ENCODE peak calls at places on chromosomes 5 and 9, in nine cellular contexts. E, V, A, F, N, I, O, C and Y are unnamed samples.

GRCh38 chr5:171310816-171311697 is 2.0 kb downstream of the TLX3 start:
- DNase-seq in E (no peak), V (no peak), A (peak), F (no peak), N (no peak), I (no peak), O (no peak), C (no peak), Y (no peak)

GRCh38 chr9:26043431-26043830 is 365.2 kb upstream of the TUSC1 start:
- DNase-seq in E (no peak), V (no peak), A (no peak), F (no peak), N (no peak), I (no peak), O (no peak), C (no peak), Y (no peak)

GRCh38 chr9:99074902-99075245 is 30.0 kb upstream of the TGFBR1 start:
- DNase-seq in E (no peak), V (no peak), A (no peak), F (no peak), N (no peak), I (no peak), O (no peak), C (no peak), Y (no peak)

GRCh38 chr5:87776785-87777184 is 364.1 kb upstream of the CCNH start:
- DNase-seq in E (no peak), V (no peak), A (no peak), F (no peak), N (no peak), I (no peak), O (no peak), C (no peak), Y (no peak)

GRCh38 chr5:134124289-134125194 is 10.1 kb downstream of the TCF7 start:
- DNase-seq in E (peak), V (no peak), A (peak), F (peak), N (no peak), I (no peak), O (peak), C (no peak), Y (no peak)

GRCh38 chr5:122062205-122062604 is 15.9 kb downstream of the LOX start:
- DNase-seq in E (no peak), V (peak), A (no peak), F (peak), N (no peak), I (no peak), O (no peak), C (no peak), Y (no peak)

GRCh38 chr5:32303755-32304120 is 9.0 kb downstream of the MTMR12 start:
- DNase-seq in E (no peak), V (no peak), A (no peak), F (no peak), N (no peak), I (no peak), O (no peak), C (no peak), Y (no peak)

GRCh38 chr5:173242079-173242478 is 7.1 kb upstream of the NKX2-5 start:
- DNase-seq in E (no peak), V (no peak), A (no peak), F (no peak), N (no peak), I (no peak), O (no peak), C (no peak), Y (no peak)

GRCh38 chr5:173764321-173765029 is 123.7 kb upstream of the CPEB4 start:
- DNase-seq in E (peak), V (peak), A (peak), F (peak), N (peak), I (peak), O (peak), C (peak), Y (no peak)

GRCh38 chr9:135905380-135906282 is 1.7 kb downstream of the CAMSAP1 start:
- DNase-seq in E (no peak), V (peak), A (no peak), F (peak), N (no peak), I (no peak), O (peak), C (no peak), Y (no peak)

GRCh38 chr9:113737414-113738271 is 138.5 kb upstream of the ZNF618 start:
- DNase-seq in E (peak), V (peak), A (peak), F (peak), N (no peak), I (no peak), O (peak), C (peak), Y (no peak)

GRCh38 chr9:98983295-98984268 is 39.9 kb downstream of the COL15A1 start:
- DNase-seq in E (peak), V (peak), A (no peak), F (peak), N (no peak), I (peak), O (peak), C (no peak), Y (no peak)

GRCh38 chr9:98654247-98654646 is 54.5 kb downstream of the GABBR2 start:
- DNase-seq in E (no peak), V (no peak), A (no peak), F (no peak), N (no peak), I (no peak), O (peak), C (no peak), Y (no peak)

GRCh38 chr5:106862450-106863193 is 808.1 kb downstream of the EFNA5 start:
- DNase-seq in E (peak), V (no peak), A (no peak), F (no peak), N (no peak), I (peak), O (peak), C (no peak), Y (no peak)

GRCh38 chr5:65506961-65507360 is 25.2 kb upstream of the ADAMTS6 start:
- DNase-seq in E (peak), V (peak), A (no peak), F (no peak), N (no peak), I (no peak), O (peak), C (no peak), Y (no peak)

GRCh38 chr9:37284631-37285030 is 137.9 kb upstream of the GRHPR start:
- DNase-seq in E (no peak), V (no peak), A (no peak), F (no peak), N (no peak), I (no peak), O (peak), C (no peak), Y (no peak)

GRCh38 chr9:14193338-14193980 is 120.5 kb downstream of the NFIB start:
- DNase-seq in E (peak), V (no peak), A (no peak), F (no peak), N (no peak), I (no peak), O (no peak), C (no peak), Y (no peak)

GRCh38 chr5:81010636-81011035 is 50.5 kb downstream of the RASGRF2 start:
- DNase-seq in E (no peak), V (no peak), A (no peak), F (no peak), N (no peak), I (no peak), O (no peak), C (no peak), Y (no peak)

GRCh38 chr9:131266301-131267229 is 9.7 kb downstream of the FAM78A start:
- DNase-seq in E (no peak), V (no peak), A (no peak), F (no peak), N (no peak), I (no peak), O (no peak), C (no peak), Y (no peak)

GRCh38 chr5:54347221-54347865 is 37.0 kb upstream of the ARL15 start:
- DNase-seq in E (no peak), V (no peak), A (no peak), F (no peak), N (no peak), I (no peak), O (no peak), C (no peak), Y (no peak)

GRCh38 chr5:120535900-120536299 is 71.8 kb downstream of the PRR16 start:
- DNase-seq in E (no peak), V (no peak), A (no peak), F (no peak), N (no peak), I (no peak), O (no peak), C (no peak), Y (no peak)

GRCh38 chr5:179907570-179908324 is at the start of gene TBC1D9B:
- DNase-seq in E (no peak), V (peak), A (peak), F (peak), N (peak), I (no peak), O (peak), C (no peak), Y (no peak)

GRCh38 chr5:112068593-112068992 is 311.6 kb upstream of the NREP start:
- DNase-seq in E (no peak), V (no peak), A (no peak), F (no peak), N (no peak), I (no peak), O (no peak), C (no peak), Y (no peak)

GRCh38 chr5:142246263-142246662 is 78.6 kb downstream of the SPRY4 start:
- DNase-seq in E (peak), V (peak), A (no peak), F (peak), N (no peak), I (peak), O (peak), C (no peak), Y (no peak)

GRCh38 chr9:995776-996175 is 19.3 kb downstream of the DMRT3 start:
- DNase-seq in E (no peak), V (peak), A (no peak), F (peak), N (no peak), I (peak), O (no peak), C (no peak), Y (no peak)

GRCh38 chr9:19130436-19130835 is 3.1 kb upstream of the PLIN2 start:
- DNase-seq in E (peak), V (no peak), A (no peak), F (no peak), N (no peak), I (no peak), O (no peak), C (no peak), Y (no peak)

GRCh38 chr5:1511651-1512540 is 11.9 kb downstream of the LPCAT1 start:
- DNase-seq in E (peak), V (peak), A (peak), F (peak), N (peak), I (no peak), O (peak), C (no peak), Y (no peak)

GRCh38 chr5:112366987-112367386 is 52.1 kb downstream of the EPB41L4A start:
- DNase-seq in E (no peak), V (peak), A (no peak), F (peak), N (no peak), I (no peak), O (no peak), C (no peak), Y (no peak)

GRCh38 chr9:121861501-121862180 is 210.2 kb downstream of the DAB2IP start:
- DNase-seq in E (peak), V (no peak), A (peak), F (peak), N (no peak), I (no peak), O (no peak), C (no peak), Y (no peak)

GRCh38 chr5:69152731-69153130 is 14.2 kb upstream of the CCNB1 start:
- DNase-seq in E (no peak), V (no peak), A (no peak), F (no peak), N (no peak), I (no peak), O (no peak), C (no peak), Y (no peak)

GRCh38 chr9:14293801-14294200 is 20.1 kb downstream of the NFIB start:
- DNase-seq in E (no peak), V (no peak), A (no peak), F (no peak), N (no peak), I (no peak), O (peak), C (no peak), Y (no peak)